ENCODE peak calls at places on chromosomes 5 and 9, in five cellular contexts. W, T, U, J and M are unnamed samples.

GRCh38 chr9:36956908-36957307 is 77.2 kb downstream of the PAX5 start:
- DNase-seq in W (no peak), T (no peak), U (no peak), J (no peak), M (no peak)

GRCh38 chr9:92720807-92721535 is 43.7 kb downstream of the BICD2 start:
- DNase-seq in W (no peak), T (no peak), U (no peak), J (no peak), M (no peak)

GRCh38 chr5:7794301-7794700 is 56.6 kb downstream of the CFAP90 start:
- DNase-seq in W (no peak), T (no peak), U (no peak), J (no peak), M (no peak)

GRCh38 chr9:93684161-93684765 is 107.9 kb downstream of the PHF2 start:
- DNase-seq in W (peak), T (no peak), U (no peak), J (peak), M (no peak)

GRCh38 chr9:132585954-132586829 is 3.8 kb downstream of the BARHL1 start:
- DNase-seq in W (no peak), T (no peak), U (no peak), J (no peak), M (no peak)

GRCh38 chr9:129549684-129550083 is 71.2 kb downstream of the C9orf50 start:
- DNase-seq in W (peak), T (no peak), U (no peak), J (no peak), M (no peak)

GRCh38 chr5:76896196-76896595 is 46.4 kb downstream of the S100Z start:
- DNase-seq in W (no peak), T (no peak), U (no peak), J (no peak), M (no peak)

GRCh38 chr5:88883059-88883565 is at the start of gene MEF2C:
- DNase-seq in W (peak), T (peak), U (no peak), J (peak), M (no peak)

GRCh38 chr5:120848883-120849282 is 384.8 kb downstream of the PRR16 start:
- DNase-seq in W (no peak), T (no peak), U (no peak), J (no peak), M (no peak)

GRCh38 chr5:75465480-75465879 is 45.9 kb downstream of the CERT1 start:
- DNase-seq in W (no peak), T (no peak), U (no peak), J (no peak), M (no peak)

GRCh38 chr9:90642570-90643539 is at the start of gene DIRAS2:
- DNase-seq in W (peak), T (peak), U (peak), J (peak), M (no peak)

GRCh38 chr9:76087978-76088377 is 197.5 kb downstream of the PCSK5 start:
- DNase-seq in W (no peak), T (no peak), U (no peak), J (no peak), M (no peak)

GRCh38 chr5:104084896-104085295 is 522.3 kb upstream of the NUDT12 start:
- DNase-seq in W (no peak), T (no peak), U (no peak), J (no peak), M (no peak)

GRCh38 chr9:70829591-70830265 is 291.7 kb downstream of the TRPM3 start:
- DNase-seq in W (no peak), T (no peak), U (no peak), J (no peak), M (no peak)